ENCODE peak calls at places on chromosomes 11 and 22, in four cellular contexts. K is HCT116, M is IMR-90, R is A549. X is an unnamed sample.

GRCh38 chr22:35349704-35350538 is 31.0 kb upstream of the HMOX1 start:
- DNase-seq in K (no peak), M (peak), R (no peak), X (no peak)

GRCh38 chr11:80280737-80281136 is 839.9 kb upstream of the TENM4 start:
- DNase-seq in K (no peak), M (no peak), R (no peak), X (no peak)

GRCh38 chr22:27314276-27314807 is 487.2 kb downstream of the MN1 start:
- DNase-seq in K (no peak), M (no peak), R (no peak), X (no peak)

GRCh38 chr11:34757026-34757451 is 136.1 kb downstream of the EHF start:
- DNase-seq in K (no peak), M (no peak), R (no peak), X (no peak)

GRCh38 chr11:43833657-43834073 is 47.0 kb upstream of the ALKBH3 start:
- DNase-seq in K (no peak), M (peak), R (no peak), X (no peak)

GRCh38 chr22:40509401-40510134 is 127.0 kb downstream of the MRTFA start:
- DNase-seq in K (no peak), M (peak), R (no peak), X (no peak)

GRCh38 chr11:118142081-118142480 is 10.5 kb downstream of the SCN4B start:
- DNase-seq in K (no peak), M (no peak), R (no peak), X (no peak)

GRCh38 chr22:27003301-27003700 is 345.9 kb downstream of the MIAT start:
- DNase-seq in K (no peak), M (no peak), R (no peak), X (no peak)

GRCh38 chr11:9927670-9928069 is 263.8 kb downstream of the SWAP70 start:
- DNase-seq in K (no peak), M (no peak), R (no peak), X (no peak)

GRCh38 chr22:49957826-49958461 is 2.6 kb upstream of the PIM3 start:
- DNase-seq in K (no peak), M (no peak), R (no peak), X (no peak)

GRCh38 chr11:72735495-72736027 is 16.6 kb downstream of the ARAP1 start:
- DNase-seq in K (peak), M (peak), R (no peak), X (no peak)

GRCh38 chr11:86210898-86211297 is 33.7 kb upstream of the EED start:
- DNase-seq in K (no peak), M (no peak), R (no peak), X (no peak)

GRCh38 chr22:48495751-48496080 is 1332.0 kb downstream of the BRD1 start:
- DNase-seq in K (no peak), M (no peak), R (no peak), X (no peak)

GRCh38 chr11:130828741-130829140 is 87.5 kb downstream of the SNX19 start:
- DNase-seq in K (no peak), M (no peak), R (no peak), X (no peak)

GRCh38 chr11:128714881-128715280 is 21.0 kb downstream of the FLI1 start:
- DNase-seq in K (no peak), M (peak), R (no peak), X (no peak)

GRCh38 chr11:58285483-58286040 is 17.5 kb upstream of the OR10W1 start:
- DNase-seq in K (no peak), M (no peak), R (no peak), X (no peak)

GRCh38 chr22:49202226-49202625 is 625.4 kb downstream of the BRD1 start:
- DNase-seq in K (no peak), M (no peak), R (no peak), X (peak)

GRCh38 chr11:73217131-73217809 is 811 bp upstream of the P2RY2 start:
- DNase-seq in K (no peak), M (no peak), R (no peak), X (no peak)

GRCh38 chr11:58958500-58958899 is 19.2 kb downstream of the GLYATL1 start:
- DNase-seq in K (peak), M (no peak), R (no peak), X (peak)

DNA sequence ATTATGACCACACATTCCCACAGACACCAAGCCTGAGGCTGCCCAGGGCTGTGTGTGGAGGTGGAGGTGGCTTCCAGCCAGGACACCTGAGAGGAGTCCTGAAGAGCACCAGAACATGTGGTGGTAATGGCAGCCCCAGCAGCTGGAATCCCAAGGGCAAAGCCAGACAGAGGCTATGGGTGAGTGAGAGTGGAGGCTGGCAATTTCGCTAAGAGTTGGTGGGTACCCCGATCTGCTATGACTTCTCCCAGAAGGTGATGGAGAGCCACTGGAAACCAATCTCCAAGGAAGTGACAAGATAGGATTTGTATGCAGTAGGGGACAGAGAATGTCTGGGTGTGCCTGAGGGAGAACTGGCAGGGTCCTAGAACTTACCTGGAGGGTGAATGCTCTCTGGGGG is 69.3 kb upstream of the CLTCL1 start:
- DNase-seq in K (no peak), M (no peak), R (no peak), X (no peak)
- H3K4me2 ChIP-seq in K (no peak), M (no peak), R (no peak), X (no peak)

GRCh38 chr11:123454060-123454651 is 24.1 kb downstream of the GRAMD1B start:
- DNase-seq in K (peak), M (peak), R (peak), X (no peak)
- TF ChIP-seq RAD21 in K (no peak), M (no peak), R (peak), X (no peak)

GRCh38 chr11:36105743-36106581 is 162.1 kb downstream of the LDLRAD3 start:
- DNase-seq in K (no peak), M (no peak), R (no peak), X (no peak)

GRCh38 chr11:36108812-36109498 is 165.1 kb downstream of the LDLRAD3 start:
- DNase-seq in K (no peak), M (no peak), R (no peak), X (no peak)

GRCh38 chr11:36109850-36110606 is 166.2 kb downstream of the LDLRAD3 start:
- DNase-seq in K (no peak), M (no peak), R (no peak), X (peak)

GRCh38 chr11:36110698-36111410 is 167.0 kb downstream of the LDLRAD3 start:
- DNase-seq in K (no peak), M (no peak), R (no peak), X (no peak)

DNA sequence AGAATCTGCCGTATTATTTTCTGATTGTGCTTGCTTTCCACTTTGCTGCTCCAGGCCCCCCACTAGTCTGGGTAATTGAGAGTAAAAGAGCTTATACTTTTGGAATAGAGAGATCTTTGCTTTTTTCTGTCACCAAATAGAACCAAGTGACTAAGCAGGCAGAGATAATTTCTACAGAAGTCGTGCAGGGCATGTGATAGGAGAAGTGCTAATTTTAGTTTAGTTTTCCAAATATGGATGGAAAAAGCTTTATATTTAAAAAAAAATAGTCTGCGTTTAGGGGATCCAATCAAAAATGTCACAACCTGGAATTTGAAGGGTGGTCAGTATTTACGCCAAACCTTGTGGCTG is 165.6 kb downstream of the LDLRAD3 start:
- DNase-seq in K (no peak), M (no peak), R (no peak), X (no peak)
- H3K4me2 ChIP-seq in K (no peak), M (no peak), R (no peak), X (peak)

DNA sequence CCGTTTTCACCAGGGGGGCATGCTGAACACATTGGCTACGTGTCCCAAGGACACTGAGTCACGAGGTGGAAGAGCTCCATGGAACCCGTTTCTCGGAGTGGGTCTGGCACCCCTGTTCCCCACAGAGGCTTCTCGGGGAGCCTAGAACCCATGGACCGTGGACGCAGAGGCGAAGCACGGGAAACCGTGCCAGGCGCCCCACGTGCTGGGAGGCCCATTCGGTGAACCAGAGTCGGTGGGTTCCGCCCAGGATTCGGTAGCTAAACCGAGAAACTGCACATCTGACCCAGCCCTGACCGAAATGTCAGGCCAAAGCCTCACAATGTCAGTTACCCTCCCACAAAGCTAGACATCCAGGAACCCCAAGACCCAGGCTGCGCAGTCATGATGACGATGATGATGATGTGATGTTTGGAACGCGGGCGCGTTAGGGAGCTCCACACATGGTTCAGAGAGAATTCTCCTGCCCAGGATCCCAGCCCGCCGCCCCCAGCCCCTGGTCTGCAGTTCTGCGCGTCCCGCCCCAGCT is 28.5 kb upstream of the WNT11 start:
- DNase-seq in K (no peak), M (no peak), R (peak), X (no peak)
- TF ChIP-seq RAD21 in K (no peak), M (no peak), R (no peak), X (no peak)

DNA sequence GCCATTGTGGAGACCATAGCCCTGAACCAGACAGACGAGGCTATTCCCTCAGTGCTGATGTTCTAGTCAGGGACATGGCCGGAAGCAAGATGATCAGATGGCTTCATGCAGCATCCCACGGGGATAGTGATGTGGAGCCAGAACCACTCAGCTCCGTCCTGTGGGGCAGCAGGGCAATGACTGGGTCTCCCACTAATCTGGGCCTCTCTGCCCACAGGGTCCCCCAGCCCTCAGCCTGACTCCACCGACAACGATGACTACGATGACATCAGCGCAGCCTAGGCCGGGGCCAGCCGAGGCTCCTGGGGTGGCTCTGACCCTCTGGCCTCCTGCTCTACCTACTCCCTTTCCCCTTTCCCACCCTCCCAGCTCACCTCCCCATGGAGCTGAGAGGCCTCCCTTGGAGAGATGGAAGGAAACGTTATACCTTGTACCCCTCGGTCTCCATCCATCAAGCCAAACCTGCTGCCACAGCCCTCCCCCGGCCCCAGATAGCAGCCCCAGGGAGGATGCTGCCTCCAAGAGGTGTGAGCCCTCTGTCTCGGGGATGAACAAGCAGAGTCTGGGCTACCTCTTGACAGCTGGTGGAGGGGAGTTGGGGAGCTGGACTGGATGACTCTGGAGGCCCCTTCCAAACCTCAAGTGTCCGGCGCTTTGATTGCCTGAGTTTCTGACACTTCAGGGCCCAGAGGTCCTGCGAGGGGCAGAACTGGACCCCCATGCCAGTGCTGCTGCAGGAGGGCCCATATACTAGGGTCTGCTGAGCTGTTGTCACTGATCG is 47.7 kb downstream of the CD6 start:
- DNase-seq in K (no peak), M (no peak), R (no peak), X (no peak)
- H3K4me2 ChIP-seq in K (no peak), M (no peak), R (no peak), X (no peak)

DNA sequence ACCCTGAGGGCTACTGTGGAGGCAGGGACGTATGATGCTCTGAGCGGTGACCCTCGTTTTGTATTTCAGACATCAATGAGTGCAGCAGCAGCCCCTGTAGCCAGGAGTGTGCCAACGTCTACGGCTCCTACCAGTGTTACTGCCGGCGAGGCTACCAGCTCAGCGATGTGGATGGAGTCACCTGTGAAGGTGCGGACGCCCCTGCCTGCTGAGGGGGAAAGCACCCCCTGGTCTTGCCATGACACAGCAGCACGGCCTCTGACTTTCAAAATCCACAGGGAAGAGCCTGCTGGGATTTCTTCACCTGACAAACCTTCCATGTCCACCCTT is 44.3 kb downstream of the FBLN1 start:
- DNase-seq in K (no peak), M (no peak), R (no peak), X (no peak)
- TF ChIP-seq RAD21 in K (no peak), M (no peak), R (no peak), X (no peak)

DNA sequence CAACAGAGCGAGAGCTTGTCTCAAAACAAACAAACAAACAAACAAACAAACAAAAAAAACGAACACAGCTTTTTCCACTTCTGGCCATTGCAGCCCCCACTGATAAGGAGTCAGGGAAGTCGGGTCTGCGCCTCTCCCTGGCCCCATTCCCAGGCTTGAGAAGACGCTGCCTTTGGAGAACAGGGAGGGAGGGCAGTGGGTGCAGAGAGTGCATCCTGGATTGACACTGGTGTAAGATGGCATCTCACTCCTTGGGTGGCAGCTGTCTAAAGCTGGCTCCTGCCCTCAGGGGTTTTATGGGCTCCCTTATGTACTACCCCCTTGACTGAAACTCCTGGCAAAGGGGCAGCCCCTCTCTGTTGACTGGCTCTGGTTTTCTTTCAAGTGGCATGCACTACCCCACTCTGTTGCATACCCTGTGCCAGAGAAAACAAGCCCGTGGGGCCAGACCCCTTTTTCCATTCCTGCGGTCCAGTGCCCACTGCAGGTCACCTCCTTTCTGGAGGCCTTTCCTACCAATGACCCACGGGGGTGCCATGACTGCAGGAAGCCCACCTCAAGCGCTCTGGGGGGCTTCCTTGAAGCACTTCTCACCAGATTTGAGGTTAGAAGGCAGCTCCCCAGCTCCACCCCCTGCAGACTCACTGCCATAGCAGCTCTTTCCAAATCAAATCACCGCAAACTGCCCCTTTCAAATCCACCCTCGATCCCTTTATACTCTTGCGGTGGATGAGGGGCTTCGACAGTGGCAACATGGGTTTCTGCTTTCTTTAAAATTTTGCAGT is 12.7 kb downstream of the DRAP1 start:
- DNase-seq in K (no peak), M (no peak), R (no peak), X (no peak)
- H3K4me2 ChIP-seq in K (peak), M (no peak), R (peak), X (no peak)